ENCODE peak calls at places on chromosomes 11 and 22, in ten cellular contexts. One of them, this sample, is unnamed.

GRCh38 chr11:93131709-93132108 is 66.1 kb downstream of the SLC36A4 start:
- DNase-seq in adrenal gland: no peak
- DNase-seq in uterus: no peak
- DNase-seq in A549: peak
- DNase-seq in prostate gland: no peak
- DNase-seq in body of pancreas: no peak
- DNase-seq in ovary: no peak
- DNase-seq in spleen: no peak
- DNase-seq in Peyer's patch: no peak
- DNase-seq in testis: no peak
- DNase-seq in this sample: no peak

GRCh38 chr11:117604349-117604995 is 192.5 kb downstream of the DSCAML1 start:
- DNase-seq in adrenal gland: no peak
- DNase-seq in uterus: no peak
- DNase-seq in A549: no peak
- DNase-seq in prostate gland: no peak
- DNase-seq in body of pancreas: peak
- DNase-seq in ovary: no peak
- DNase-seq in spleen: no peak
- DNase-seq in Peyer's patch: no peak
- DNase-seq in testis: no peak
- DNase-seq in this sample: no peak

GRCh38 chr11:118522571-118523072 is 4.7 kb upstream of the TTC36 start:
- DNase-seq in adrenal gland: no peak
- DNase-seq in uterus: no peak
- DNase-seq in A549: peak
- DNase-seq in prostate gland: no peak
- DNase-seq in body of pancreas: peak
- DNase-seq in ovary: no peak
- DNase-seq in spleen: no peak
- DNase-seq in Peyer's patch: no peak
- DNase-seq in testis: peak
- DNase-seq in this sample: no peak

GRCh38 chr22:37906364-37907008 is 389 bp downstream of the MICALL1 start:
- DNase-seq in adrenal gland: no peak
- DNase-seq in uterus: peak
- DNase-seq in A549: no peak
- DNase-seq in prostate gland: no peak
- DNase-seq in body of pancreas: peak
- DNase-seq in ovary: peak
- DNase-seq in spleen: peak
- DNase-seq in Peyer's patch: peak
- DNase-seq in testis: peak
- DNase-seq in this sample: no peak

GRCh38 chr22:30695871-30696655 is 1.4 kb downstream of the OSBP2 start:
- DNase-seq in adrenal gland: no peak
- DNase-seq in uterus: no peak
- DNase-seq in A549: no peak
- DNase-seq in prostate gland: no peak
- DNase-seq in body of pancreas: no peak
- DNase-seq in ovary: no peak
- DNase-seq in spleen: peak
- DNase-seq in Peyer's patch: no peak
- DNase-seq in testis: no peak
- DNase-seq in this sample: no peak

GRCh38 chr11:121086866-121087265 is 14.2 kb upstream of the TECTA start:
- DNase-seq in adrenal gland: no peak
- DNase-seq in uterus: no peak
- DNase-seq in A549: no peak
- DNase-seq in prostate gland: no peak
- DNase-seq in body of pancreas: no peak
- DNase-seq in ovary: no peak
- DNase-seq in spleen: no peak
- DNase-seq in Peyer's patch: no peak
- DNase-seq in testis: no peak
- DNase-seq in this sample: no peak

GRCh38 chr11:78074756-78075155 is 4.9 kb downstream of the NDUFC2 start:
- DNase-seq in adrenal gland: no peak
- DNase-seq in uterus: no peak
- DNase-seq in A549: no peak
- DNase-seq in prostate gland: no peak
- DNase-seq in body of pancreas: peak
- DNase-seq in ovary: no peak
- DNase-seq in spleen: no peak
- DNase-seq in Peyer's patch: no peak
- DNase-seq in testis: no peak
- DNase-seq in this sample: no peak

GRCh38 chr22:37060801-37061610 is 9.5 kb downstream of the KCTD17 start:
- DNase-seq in adrenal gland: no peak
- DNase-seq in uterus: no peak
- DNase-seq in A549: no peak
- DNase-seq in prostate gland: no peak
- DNase-seq in body of pancreas: no peak
- DNase-seq in ovary: peak
- DNase-seq in spleen: no peak
- DNase-seq in Peyer's patch: no peak
- DNase-seq in testis: no peak
- DNase-seq in this sample: no peak

GRCh38 chr11:94201004-94201465 is 72.4 kb downstream of the PANX1 start:
- DNase-seq in adrenal gland: no peak
- DNase-seq in uterus: no peak
- DNase-seq in A549: peak
- DNase-seq in prostate gland: no peak
- DNase-seq in body of pancreas: no peak
- DNase-seq in ovary: no peak
- DNase-seq in spleen: no peak
- DNase-seq in Peyer's patch: no peak
- DNase-seq in testis: no peak
- DNase-seq in this sample: no peak

GRCh38 chr11:27241316-27242122 is 121.5 kb downstream of the CCDC34 start:
- DNase-seq in adrenal gland: no peak
- DNase-seq in uterus: no peak
- DNase-seq in A549: peak
- DNase-seq in prostate gland: no peak
- DNase-seq in body of pancreas: no peak
- DNase-seq in ovary: no peak
- DNase-seq in spleen: no peak
- DNase-seq in Peyer's patch: no peak
- DNase-seq in testis: no peak
- DNase-seq in this sample: no peak

GRCh38 chr11:58636587-58636986 is 14.1 kb downstream of the CNTF start:
- DNase-seq in adrenal gland: no peak
- DNase-seq in uterus: no peak
- DNase-seq in A549: no peak
- DNase-seq in prostate gland: no peak
- DNase-seq in body of pancreas: no peak
- DNase-seq in ovary: no peak
- DNase-seq in spleen: no peak
- DNase-seq in Peyer's patch: no peak
- DNase-seq in testis: no peak
- DNase-seq in this sample: no peak

GRCh38 chr11:61827573-61828378 is at the start of gene FADS2:
- DNase-seq in adrenal gland: peak
- DNase-seq in uterus: peak
- DNase-seq in A549: peak
- DNase-seq in prostate gland: peak
- DNase-seq in body of pancreas: peak
- DNase-seq in ovary: peak
- DNase-seq in spleen: peak
- DNase-seq in Peyer's patch: peak
- DNase-seq in testis: peak
- DNase-seq in this sample: no peak

GRCh38 chr22:47168900-47169800 is 406.7 kb downstream of the TBC1D22A start:
- DNase-seq in adrenal gland: peak
- DNase-seq in uterus: peak
- DNase-seq in A549: peak
- DNase-seq in prostate gland: no peak
- DNase-seq in body of pancreas: peak
- DNase-seq in ovary: peak
- DNase-seq in spleen: peak
- DNase-seq in Peyer's patch: no peak
- DNase-seq in testis: no peak
- DNase-seq in this sample: peak

GRCh38 chr11:88424881-88425280 is 87.3 kb upstream of the CTSC start:
- DNase-seq in adrenal gland: no peak
- DNase-seq in uterus: no peak
- DNase-seq in A549: no peak
- DNase-seq in prostate gland: no peak
- DNase-seq in body of pancreas: no peak
- DNase-seq in ovary: no peak
- DNase-seq in spleen: no peak
- DNase-seq in Peyer's patch: no peak
- DNase-seq in testis: no peak
- DNase-seq in this sample: no peak

GRCh38 chr22:47014636-47014930 is 252.1 kb downstream of the TBC1D22A start:
- DNase-seq in adrenal gland: no peak
- DNase-seq in uterus: no peak
- DNase-seq in A549: no peak
- DNase-seq in prostate gland: no peak
- DNase-seq in body of pancreas: no peak
- DNase-seq in ovary: no peak
- DNase-seq in spleen: no peak
- DNase-seq in Peyer's patch: no peak
- DNase-seq in testis: no peak
- DNase-seq in this sample: no peak

GRCh38 chr11:68377389-68377795 is 65.0 kb downstream of the LRP5 start:
- DNase-seq in adrenal gland: peak
- DNase-seq in uterus: no peak
- DNase-seq in A549: no peak
- DNase-seq in prostate gland: no peak
- DNase-seq in body of pancreas: no peak
- DNase-seq in ovary: no peak
- DNase-seq in spleen: no peak
- DNase-seq in Peyer's patch: no peak
- DNase-seq in testis: no peak
- DNase-seq in this sample: no peak

DNA sequence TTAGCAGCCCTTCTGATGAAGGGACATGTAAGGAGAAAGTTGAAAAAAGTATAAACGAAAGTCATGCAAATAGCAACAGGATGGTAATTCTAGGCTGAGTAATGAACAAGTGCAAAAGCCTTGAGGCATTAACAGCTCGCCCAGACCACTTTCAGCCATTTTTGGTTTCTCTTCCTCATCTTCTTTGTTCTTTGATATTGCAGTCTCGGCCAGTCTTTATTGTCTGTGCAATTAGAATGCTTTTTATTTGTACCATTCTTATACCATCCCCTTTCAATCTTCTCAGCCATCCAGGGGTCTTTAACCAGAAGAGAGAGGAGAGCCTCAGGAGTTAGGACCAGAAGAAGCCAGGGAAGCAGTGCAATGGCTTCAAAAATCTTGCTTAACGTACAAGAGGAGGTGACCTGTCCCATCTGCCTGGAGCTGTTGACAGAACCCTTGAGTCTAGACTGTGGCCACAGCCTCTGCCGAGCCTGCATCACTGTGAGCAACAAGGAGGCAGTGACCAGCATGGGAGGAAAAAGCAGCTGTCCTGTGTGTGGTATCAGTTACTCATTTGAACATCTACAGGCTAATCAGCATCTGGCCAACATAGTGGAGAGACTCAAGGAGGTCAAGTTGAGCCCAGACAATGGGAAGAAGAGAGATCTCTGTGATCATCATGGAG is 7.3 kb downstream of the TRIM34 start:
- DNase-seq in adrenal gland: no peak
- DNase-seq in uterus: no peak
- DNase-seq in A549: no peak
- DNase-seq in prostate gland: no peak
- DNase-seq in body of pancreas: no peak
- DNase-seq in ovary: no peak
- DNase-seq in spleen: no peak
- DNase-seq in Peyer's patch: no peak
- DNase-seq in testis: no peak
- DNase-seq in this sample: no peak
- TF ChIP-seq POLR2A in adrenal gland: no peak
- TF ChIP-seq POLR2A in uterus: no peak
- TF ChIP-seq POLR2A in A549: no peak
- TF ChIP-seq POLR2A in prostate gland: no peak
- TF ChIP-seq POLR2A in body of pancreas: no peak
- TF ChIP-seq POLR2A in ovary: no peak
- TF ChIP-seq POLR2A in spleen: no peak
- TF ChIP-seq POLR2A in Peyer's patch: no peak
- TF ChIP-seq POLR2A in testis: no peak
- TF ChIP-seq POLR2A in this sample: no peak

GRCh38 chr11:34792143-34792542 is 124.0 kb downstream of the APIP start:
- DNase-seq in adrenal gland: no peak
- DNase-seq in uterus: no peak
- DNase-seq in A549: no peak
- DNase-seq in prostate gland: no peak
- DNase-seq in body of pancreas: no peak
- DNase-seq in ovary: no peak
- DNase-seq in spleen: no peak
- DNase-seq in Peyer's patch: no peak
- DNase-seq in testis: no peak
- DNase-seq in this sample: no peak
- H3K27ac ChIP-seq in adrenal gland: no peak
- H3K27ac ChIP-seq in uterus: no peak
- H3K27ac ChIP-seq in A549: no peak
- H3K27ac ChIP-seq in prostate gland: no peak
- H3K27ac ChIP-seq in body of pancreas: peak
- H3K27ac ChIP-seq in ovary: no peak
- H3K27ac ChIP-seq in spleen: no peak
- H3K27ac ChIP-seq in Peyer's patch: no peak
- H3K27ac ChIP-seq in testis: peak
- H3K27ac ChIP-seq in this sample: peak

GRCh38 chr22:19986410-19987341 is 29.9 kb downstream of the ARVCF start:
- DNase-seq in adrenal gland: peak
- DNase-seq in uterus: peak
- DNase-seq in A549: peak
- DNase-seq in prostate gland: peak
- DNase-seq in body of pancreas: peak
- DNase-seq in ovary: peak
- DNase-seq in spleen: peak
- DNase-seq in Peyer's patch: peak
- DNase-seq in testis: peak
- DNase-seq in this sample: peak
- TF ChIP-seq POLR2A in adrenal gland: peak
- TF ChIP-seq POLR2A in uterus: peak
- TF ChIP-seq POLR2A in A549: no peak
- TF ChIP-seq POLR2A in prostate gland: peak
- TF ChIP-seq POLR2A in body of pancreas: peak
- TF ChIP-seq POLR2A in ovary: peak
- TF ChIP-seq POLR2A in spleen: no peak
- TF ChIP-seq POLR2A in Peyer's patch: peak
- TF ChIP-seq POLR2A in testis: no peak
- TF ChIP-seq POLR2A in this sample: no peak

DNA sequence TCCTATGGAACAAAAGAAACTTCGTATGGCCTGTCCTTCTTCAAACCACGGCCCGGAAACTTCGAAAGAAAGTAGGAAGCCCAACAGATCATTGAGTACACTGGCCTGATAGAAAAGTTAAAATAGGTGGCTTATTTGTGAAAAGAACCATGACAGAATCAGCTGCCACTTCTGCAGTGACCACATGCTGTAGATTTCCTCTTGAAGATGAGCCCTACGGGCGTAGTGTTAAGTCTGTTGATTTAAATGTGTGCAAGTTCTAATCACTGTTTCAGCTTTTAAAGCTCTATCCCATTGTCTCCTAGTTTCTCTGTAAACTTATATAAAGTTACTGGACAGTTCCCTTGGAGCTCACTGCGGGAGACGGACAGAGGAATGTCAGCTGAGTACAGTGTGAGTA is 17.7 kb downstream of the SAMM50 start:
- DNase-seq in adrenal gland: no peak
- DNase-seq in uterus: no peak
- DNase-seq in A549: no peak
- DNase-seq in prostate gland: no peak
- DNase-seq in body of pancreas: no peak
- DNase-seq in ovary: no peak
- DNase-seq in spleen: no peak
- DNase-seq in Peyer's patch: no peak
- DNase-seq in testis: no peak
- DNase-seq in this sample: no peak
- H3K27ac ChIP-seq in adrenal gland: no peak
- H3K27ac ChIP-seq in uterus: no peak
- H3K27ac ChIP-seq in A549: no peak
- H3K27ac ChIP-seq in prostate gland: no peak
- H3K27ac ChIP-seq in body of pancreas: no peak
- H3K27ac ChIP-seq in ovary: no peak
- H3K27ac ChIP-seq in spleen: no peak
- H3K27ac ChIP-seq in Peyer's patch: no peak
- H3K27ac ChIP-seq in testis: no peak
- H3K27ac ChIP-seq in this sample: no peak

This sample was measured in breast epithelium.